ENCODE peak calls at places on chromosomes 7 and 10, in six cellular contexts. One of them, this sample, is unnamed.

GRCh38 chr7:40827217-40828085 is 692.6 kb downstream of the SUGCT start:
- DNase-seq in right lobe of liver: no peak
- DNase-seq in sigmoid colon: no peak
- DNase-seq in Peyer's patch: no peak
- DNase-seq in A549: no peak
- DNase-seq in transverse colon: no peak
- DNase-seq in this sample: no peak

GRCh38 chr7:131057015-131057518 is 270.6 kb upstream of the MKLN1 start:
- DNase-seq in transverse colon: no peak
- DNase-seq in Peyer's patch: no peak
- DNase-seq in A549: no peak
- DNase-seq in sigmoid colon: no peak
- DNase-seq in right lobe of liver: no peak
- DNase-seq in this sample: no peak

GRCh38 chr10:121043124-121043849 is 192.1 kb downstream of the WDR11 start:
- DNase-seq in A549: no peak
- DNase-seq in right lobe of liver: no peak
- DNase-seq in transverse colon: no peak
- DNase-seq in Peyer's patch: no peak
- DNase-seq in sigmoid colon: no peak
- DNase-seq in this sample: no peak

GRCh38 chr10:43853369-43853768 is 204.7 kb upstream of the ZNF32 start:
- DNase-seq in Peyer's patch: no peak
- DNase-seq in right lobe of liver: no peak
- DNase-seq in sigmoid colon: no peak
- DNase-seq in transverse colon: no peak
- DNase-seq in A549: no peak
- DNase-seq in this sample: peak; percentile 41

GRCh38 chr10:83373659-83374058 is 765.6 kb upstream of the GHITM start:
- DNase-seq in right lobe of liver: no peak
- DNase-seq in transverse colon: no peak
- DNase-seq in sigmoid colon: no peak
- DNase-seq in A549: no peak
- DNase-seq in Peyer's patch: no peak
- DNase-seq in this sample: no peak

GRCh38 chr7:17408245-17408903 is 109.9 kb downstream of the AHR start:
- DNase-seq in transverse colon: peak; percentile 37
- DNase-seq in Peyer's patch: no peak
- DNase-seq in sigmoid colon: peak; percentile 80
- DNase-seq in A549: peak; percentile 61
- DNase-seq in right lobe of liver: peak; percentile 52
- DNase-seq in this sample: no peak

GRCh38 chr10:77012811-77013500 is 624.7 kb downstream of the KCNMA1 start:
- DNase-seq in A549: no peak
- DNase-seq in Peyer's patch: no peak
- DNase-seq in transverse colon: no peak
- DNase-seq in sigmoid colon: no peak
- DNase-seq in right lobe of liver: no peak
- DNase-seq in this sample: no peak

GRCh38 chr7:20218261-20218660 is 1.1 kb upstream of the MACC1 start:
- DNase-seq in Peyer's patch: no peak
- DNase-seq in sigmoid colon: no peak
- DNase-seq in transverse colon: no peak
- DNase-seq in A549: no peak
- DNase-seq in right lobe of liver: no peak
- DNase-seq in this sample: no peak

GRCh38 chr10:105800626-105801025 is 1159.5 kb downstream of the SORCS3 start:
- DNase-seq in A549: no peak
- DNase-seq in right lobe of liver: no peak
- DNase-seq in sigmoid colon: no peak
- DNase-seq in transverse colon: no peak
- DNase-seq in Peyer's patch: no peak
- DNase-seq in this sample: no peak

GRCh38 chr10:6036861-6037321 is 25.3 kb downstream of the IL2RA start:
- DNase-seq in sigmoid colon: peak; percentile 15
- DNase-seq in transverse colon: no peak
- DNase-seq in Peyer's patch: no peak
- DNase-seq in right lobe of liver: no peak
- DNase-seq in A549: no peak
- DNase-seq in this sample: no peak

GRCh38 chr7:74405899-74406512 is 47.7 kb upstream of the GTF2IRD1 start:
- DNase-seq in A549: no peak
- DNase-seq in transverse colon: no peak
- DNase-seq in Peyer's patch: no peak
- DNase-seq in sigmoid colon: peak; percentile 36
- DNase-seq in right lobe of liver: no peak
- DNase-seq in this sample: no peak

GRCh38 chr7:81299272-81299671 is 380.4 kb upstream of the SEMA3C start:
- DNase-seq in right lobe of liver: no peak
- DNase-seq in transverse colon: no peak
- DNase-seq in Peyer's patch: no peak
- DNase-seq in sigmoid colon: no peak
- DNase-seq in A549: peak; percentile 36
- DNase-seq in this sample: no peak

GRCh38 chr7:3267928-3268690 is 32.9 kb upstream of the SDK1 start:
- DNase-seq in right lobe of liver: no peak
- DNase-seq in sigmoid colon: no peak
- DNase-seq in transverse colon: no peak
- DNase-seq in Peyer's patch: no peak
- DNase-seq in A549: peak; percentile 57
- DNase-seq in this sample: no peak

GRCh38 chr7:137399827-137400823 is 56.6 kb upstream of the PTN start:
- DNase-seq in sigmoid colon: no peak
- DNase-seq in right lobe of liver: no peak
- DNase-seq in A549: no peak
- DNase-seq in Peyer's patch: no peak
- DNase-seq in transverse colon: no peak
- DNase-seq in this sample: no peak

GRCh38 chr7:116210345-116211005 is at the start of gene TES:
- DNase-seq in sigmoid colon: peak; percentile 81
- DNase-seq in transverse colon: peak; percentile 87
- DNase-seq in right lobe of liver: peak; percentile 86
- DNase-seq in A549: peak; percentile 80
- DNase-seq in Peyer's patch: peak; percentile 90
- DNase-seq in this sample: peak; percentile 96

GRCh38 chr7:52911326-52911725 is 124.1 kb upstream of the POM121L12 start:
- DNase-seq in A549: no peak
- DNase-seq in transverse colon: no peak
- DNase-seq in Peyer's patch: no peak
- DNase-seq in sigmoid colon: no peak
- DNase-seq in right lobe of liver: no peak
- DNase-seq in this sample: no peak

GRCh38 chr10:130847170-130847569 is 464.4 kb downstream of the TCERG1L start:
- DNase-seq in sigmoid colon: no peak
- DNase-seq in Peyer's patch: no peak
- DNase-seq in A549: no peak
- DNase-seq in transverse colon: no peak
- DNase-seq in right lobe of liver: no peak
- DNase-seq in this sample: no peak

GRCh38 chr7:105461518-105461917 is 60.6 kb downstream of the PUS7 start:
- DNase-seq in Peyer's patch: no peak
- DNase-seq in A549: no peak
- DNase-seq in sigmoid colon: no peak
- DNase-seq in transverse colon: no peak
- DNase-seq in right lobe of liver: no peak
- DNase-seq in this sample: no peak

GRCh38 chr10:86393401-86393800 is 26.8 kb upstream of the GRID1 start:
- DNase-seq in Peyer's patch: peak; percentile 54
- DNase-seq in A549: no peak
- DNase-seq in transverse colon: no peak
- DNase-seq in sigmoid colon: no peak
- DNase-seq in right lobe of liver: no peak
- DNase-seq in this sample: peak; percentile 59

GRCh38 chr7:12127490-12127889 is 83.6 kb upstream of the TMEM106B start:
- DNase-seq in Peyer's patch: no peak
- DNase-seq in transverse colon: no peak
- DNase-seq in A549: no peak
- DNase-seq in sigmoid colon: no peak
- DNase-seq in right lobe of liver: no peak
- DNase-seq in this sample: no peak

GRCh38 chr10:130555411-130555750 is 419.2 kb downstream of the GLRX3 start:
- DNase-seq in right lobe of liver: no peak
- DNase-seq in Peyer's patch: no peak
- DNase-seq in A549: no peak
- DNase-seq in sigmoid colon: no peak
- DNase-seq in transverse colon: no peak
- DNase-seq in this sample: no peak

GRCh38 chr7:92680458-92680857 is 90.3 kb upstream of the FAM133B start:
- DNase-seq in sigmoid colon: no peak
- DNase-seq in right lobe of liver: no peak
- DNase-seq in A549: no peak
- DNase-seq in transverse colon: no peak
- DNase-seq in Peyer's patch: no peak
- DNase-seq in this sample: no peak

GRCh38 chr7:48097511-48098231 is 8.6 kb downstream of the UPP1 start:
- DNase-seq in right lobe of liver: no peak
- DNase-seq in Peyer's patch: no peak
- DNase-seq in transverse colon: no peak
- DNase-seq in sigmoid colon: no peak
- DNase-seq in A549: no peak
- DNase-seq in this sample: peak; percentile 72

GRCh38 chr10:7756360-7756992 is 31.3 kb downstream of the KIN start:
- DNase-seq in transverse colon: peak; percentile 20
- DNase-seq in A549: peak; percentile 12
- DNase-seq in Peyer's patch: no peak
- DNase-seq in sigmoid colon: no peak
- DNase-seq in right lobe of liver: peak; percentile 34
- DNase-seq in this sample: no peak

GRCh38 chr10:3777876-3778707 is 6.9 kb downstream of the KLF6 start:
- DNase-seq in transverse colon: no peak
- DNase-seq in A549: no peak
- DNase-seq in right lobe of liver: no peak
- DNase-seq in sigmoid colon: no peak
- DNase-seq in Peyer's patch: no peak
- DNase-seq in this sample: no peak

GRCh38 chr7:120033114-120033513 is 239.9 kb upstream of the KCND2 start:
- DNase-seq in A549: no peak
- DNase-seq in Peyer's patch: no peak
- DNase-seq in right lobe of liver: no peak
- DNase-seq in transverse colon: no peak
- DNase-seq in sigmoid colon: no peak
- DNase-seq in this sample: no peak

DNA sequence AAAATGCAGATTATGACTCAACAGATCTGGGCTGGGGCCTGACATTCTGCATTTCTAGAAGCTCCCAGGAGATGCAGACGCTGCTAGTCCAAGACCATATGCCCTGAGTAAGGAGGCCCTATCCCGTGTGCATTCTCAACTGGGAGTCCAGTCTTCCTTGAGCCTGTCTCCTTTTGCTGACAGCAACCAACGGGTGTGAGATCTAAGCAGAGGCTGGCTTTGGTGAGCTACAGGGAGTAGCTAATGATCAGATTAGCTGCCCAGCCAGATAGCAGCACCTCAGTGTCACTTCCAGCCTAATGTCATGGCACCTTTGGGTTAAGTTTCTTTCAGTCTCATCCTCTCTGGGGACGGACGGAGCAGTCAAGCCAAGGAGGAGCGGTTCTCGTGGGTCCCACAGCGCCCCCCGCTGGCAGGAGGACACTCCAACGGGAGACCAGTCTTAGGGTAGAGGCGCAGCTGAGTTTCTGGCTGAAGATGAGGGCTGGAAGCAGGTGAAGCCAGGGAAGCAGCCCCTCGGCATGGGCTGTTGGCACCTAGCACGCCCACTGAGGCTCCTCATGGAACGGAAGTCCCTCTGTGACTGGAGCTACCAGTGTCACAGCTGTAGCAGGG is 154.0 kb downstream of the CCDC3 start:
- DNase-seq in sigmoid colon: no peak
- DNase-seq in transverse colon: no peak
- DNase-seq in Peyer's patch: no peak
- DNase-seq in A549: no peak
- DNase-seq in right lobe of liver: no peak
- DNase-seq in this sample: no peak
- TF ChIP-seq CTCF in sigmoid colon: no peak
- TF ChIP-seq CTCF in transverse colon: no peak
- TF ChIP-seq CTCF in Peyer's patch: no peak
- TF ChIP-seq CTCF in A549: peak; percentile 26
- TF ChIP-seq CTCF in right lobe of liver: peak; percentile 5
- TF ChIP-seq CTCF in this sample: no peak

DNA sequence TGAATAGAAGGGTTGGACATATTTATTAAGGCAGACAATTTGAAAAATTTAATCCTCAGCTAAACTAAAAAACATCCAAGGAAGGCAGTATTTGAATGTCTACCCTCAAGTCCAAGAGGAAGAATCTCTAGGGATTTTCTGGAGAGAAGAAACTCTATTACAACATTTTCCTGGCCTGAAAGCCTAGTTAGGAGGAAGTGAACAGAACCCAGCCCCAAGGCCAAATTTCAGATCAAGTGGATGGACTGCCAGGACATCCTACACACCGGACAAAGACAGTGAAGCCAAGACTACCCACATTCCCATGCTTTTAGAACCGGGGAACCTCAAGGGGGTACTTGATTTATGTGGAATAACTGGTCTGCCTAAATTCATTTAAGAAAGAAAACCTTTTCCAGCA is 108.9 kb upstream of the MEOX2 start:
- DNase-seq in A549: no peak
- DNase-seq in Peyer's patch: no peak
- DNase-seq in transverse colon: no peak
- DNase-seq in sigmoid colon: no peak
- DNase-seq in right lobe of liver: no peak
- DNase-seq in this sample: no peak
- TF ChIP-seq POLR2A in A549: no peak
- TF ChIP-seq POLR2A in Peyer's patch: no peak
- TF ChIP-seq POLR2A in transverse colon: no peak
- TF ChIP-seq POLR2A in sigmoid colon: no peak
- TF ChIP-seq POLR2A in right lobe of liver: no peak
- TF ChIP-seq POLR2A in this sample: no peak

GRCh38 chr7:22732556-22733126 is 5.6 kb downstream of the IL6 start:
- DNase-seq in Peyer's patch: no peak
- DNase-seq in sigmoid colon: no peak
- DNase-seq in transverse colon: no peak
- DNase-seq in A549: no peak
- DNase-seq in right lobe of liver: no peak
- DNase-seq in this sample: no peak
- TF ChIP-seq CTCF in Peyer's patch: no peak
- TF ChIP-seq CTCF in sigmoid colon: no peak
- TF ChIP-seq CTCF in transverse colon: no peak
- TF ChIP-seq CTCF in A549: peak; percentile 34
- TF ChIP-seq CTCF in right lobe of liver: peak; percentile 32
- TF ChIP-seq CTCF in this sample: peak; percentile 28

DNA sequence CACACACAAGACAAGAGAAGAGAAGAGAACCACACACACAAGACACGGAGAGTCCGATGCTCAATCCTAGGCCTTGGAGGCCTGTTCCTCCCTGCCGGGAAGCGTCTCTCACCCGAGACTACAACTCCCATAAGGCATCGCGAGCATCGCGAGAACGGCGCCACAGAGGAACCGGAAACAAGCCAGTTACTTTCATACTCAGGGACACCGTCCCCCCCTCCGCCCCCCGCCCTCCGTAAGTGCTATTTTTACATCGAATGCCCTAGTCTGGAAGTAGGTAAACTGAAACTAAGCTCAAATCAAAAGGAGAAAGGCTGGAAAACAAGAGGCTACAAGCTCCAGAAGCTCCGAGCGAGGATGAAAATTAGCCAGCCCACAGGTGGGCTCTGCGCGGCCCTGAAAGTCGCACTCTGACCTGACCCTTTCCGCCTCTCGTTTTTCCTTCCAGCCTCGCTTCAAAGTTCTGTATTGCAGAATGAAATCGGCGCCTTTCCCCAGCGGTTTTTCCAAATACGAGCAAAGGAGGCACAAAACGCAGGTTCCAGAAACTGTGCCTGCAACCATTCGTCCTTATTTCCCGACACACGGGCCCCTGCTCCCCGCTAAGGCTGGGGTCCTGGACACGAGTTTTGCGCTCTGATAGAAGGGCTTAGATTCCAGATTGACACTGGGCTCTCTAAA is 11.5 kb upstream of the DNAJC12 start:
- DNase-seq in sigmoid colon: peak; percentile 98
- DNase-seq in transverse colon: peak; percentile 97
- DNase-seq in right lobe of liver: peak; percentile 95
- DNase-seq in Peyer's patch: peak; percentile 93
- DNase-seq in A549: peak; percentile 90
- DNase-seq in this sample: peak; percentile 98
- TF ChIP-seq POLR2A in sigmoid colon: peak; percentile 44
- TF ChIP-seq POLR2A in transverse colon: peak; percentile 74
- TF ChIP-seq POLR2A in right lobe of liver: peak; percentile 66
- TF ChIP-seq POLR2A in Peyer's patch: peak; percentile 79
- TF ChIP-seq POLR2A in A549: peak; percentile 58
- TF ChIP-seq POLR2A in this sample: no peak